ENCODE peak calls at places on chromosomes 6 and 20, in eight cellular contexts. N is RWPE1, D is WERI-Rb-1, C is OCI-LY7, B is BE2C, Y is left ventricle myocardium inferior, R is ascending aorta, K is coronary artery. P is an unnamed sample.
A peak's percentile ranks its signal among the peaks of the same experiment; 100 is the strongest.

GRCh38 chr20:52049001-52049731 is 142.4 kb downstream of the ZFP64 start:
- DNase-seq in N (no peak), D (no peak), C (no peak), B (no peak), Y (no peak), R (no peak), K (no peak), P (no peak)

GRCh38 chr20:46260480-46260879 is 47.8 kb downstream of the CDH22 start:
- DNase-seq in N (peak; percentile 22), D (no peak), C (no peak), B (no peak), Y (peak; percentile 48), R (no peak), K (no peak), P (no peak)

GRCh38 chr6:132715204-132715603 is 1.3 kb upstream of the VNN1 start:
- DNase-seq in N (peak; percentile 57), D (peak; percentile 23), C (no peak), B (peak; percentile 43), Y (no peak), R (no peak), K (no peak), P (peak; percentile 71)

GRCh38 chr6:130010387-130010786 is 8.0 kb upstream of the L3MBTL3 start:
- DNase-seq in N (no peak), D (no peak), C (no peak), B (no peak), Y (no peak), R (no peak), K (no peak), P (no peak)

GRCh38 chr6:48512396-48512795 is 401.4 kb upstream of the PTCHD4 start:
- DNase-seq in N (no peak), D (no peak), C (no peak), B (no peak), Y (no peak), R (no peak), K (no peak), P (no peak)

GRCh38 chr6:11748591-11748990 is 30.0 kb downstream of the ADTRP start:
- DNase-seq in N (no peak), D (no peak), C (no peak), B (no peak), Y (no peak), R (no peak), K (no peak), P (no peak)

GRCh38 chr6:156279306-156279969 is 497.7 kb upstream of the ARID1B start:
- DNase-seq in N (no peak), D (peak; percentile 57), C (peak; percentile 98), B (peak; percentile 69), Y (no peak), R (no peak), K (no peak), P (no peak)

GRCh38 chr6:112254921-112255320 is 554 bp upstream of the LAMA4 start:
- DNase-seq in N (no peak), D (no peak), C (no peak), B (no peak), Y (no peak), R (no peak), K (no peak), P (no peak)

GRCh38 chr6:110557226-110557625 is 80.8 kb upstream of the SLC22A16 start:
- DNase-seq in N (no peak), D (no peak), C (no peak), B (no peak), Y (no peak), R (no peak), K (no peak), P (no peak)

DNA sequence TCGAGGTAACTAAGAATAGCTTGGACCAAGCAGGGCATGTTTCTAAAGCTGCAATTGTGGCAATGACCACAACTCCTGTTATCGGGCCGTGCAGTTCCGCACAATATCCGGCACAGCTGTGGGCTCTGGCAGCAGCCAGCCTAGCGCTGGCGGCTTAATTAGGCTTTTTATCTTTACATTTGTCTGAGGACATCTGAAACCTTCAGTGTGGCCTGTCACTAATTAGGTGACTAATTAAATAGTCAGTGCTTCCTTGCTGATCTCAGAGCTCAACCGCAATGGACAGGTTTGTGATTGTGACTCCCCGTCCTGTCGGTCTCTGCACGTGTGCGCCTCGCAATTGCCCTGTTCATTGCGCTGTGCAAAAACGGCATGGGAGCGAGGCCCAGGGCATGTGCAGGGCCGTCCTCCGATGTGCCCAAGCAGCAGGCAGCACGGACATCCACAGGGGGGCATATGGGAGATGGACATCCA is 134.8 kb upstream of the INSM1 start:
- DNase-seq in N (no peak), D (no peak), C (no peak), B (peak; percentile 74), Y (no peak), R (no peak), K (no peak), P (no peak)
- TF ChIP-seq CTCF in N (no peak), D (no peak), C (no peak), B (peak; percentile 26), Y (no peak), R (no peak), K (no peak), P (no peak)

DNA sequence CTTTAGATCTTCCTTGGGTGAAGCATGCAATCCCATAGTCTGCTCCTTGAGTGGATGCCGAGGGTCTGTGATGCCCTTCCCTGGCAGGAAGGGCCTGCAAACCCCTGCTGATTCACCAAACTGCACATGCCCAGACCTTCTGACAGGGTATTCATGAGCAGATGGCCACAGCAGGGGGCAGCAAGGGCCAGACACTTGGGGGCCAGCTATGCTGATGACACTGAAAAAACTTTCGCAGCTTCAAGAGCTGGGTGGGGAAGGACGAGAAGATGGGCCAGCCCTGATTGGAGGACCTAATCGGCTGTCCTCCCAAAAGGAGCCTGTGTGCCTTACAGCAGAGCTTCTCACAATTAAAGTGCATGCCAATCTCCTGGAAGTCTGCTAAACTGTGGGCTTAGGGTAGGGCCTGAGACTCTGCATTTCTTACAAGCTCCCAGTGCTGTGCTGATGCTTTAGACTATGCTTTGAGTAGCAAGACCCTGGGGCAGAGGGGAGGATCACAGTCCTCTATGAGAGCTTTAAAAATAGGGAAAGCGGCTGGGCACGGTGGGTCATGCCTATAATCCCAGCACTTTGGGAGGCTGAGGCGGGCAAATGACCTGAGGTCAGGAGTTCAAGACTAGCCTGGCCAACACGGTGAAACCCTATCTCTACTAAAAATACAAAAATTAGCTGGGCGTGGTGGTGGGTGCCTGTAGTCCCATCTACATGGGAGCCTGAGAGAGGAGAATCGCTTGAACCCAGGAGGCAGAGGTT is 15.2 kb upstream of the GDAP1L1 start:
- DNase-seq in N (no peak), D (peak; percentile 83), C (no peak), B (no peak), Y (no peak), R (no peak), K (no peak), P (no peak)
- TF ChIP-seq CTCF in N (no peak), D (peak; percentile 25), C (no peak), B (no peak), Y (no peak), R (no peak), K (no peak), P (peak; percentile 12)

GRCh38 chr6:166980738-166981137 is 18.5 kb upstream of the CEP43 start:
- DNase-seq in N (no peak), D (no peak), C (no peak), B (no peak), Y (no peak), R (no peak), K (no peak), P (no peak)
- TF ChIP-seq CTCF in N (no peak), D (no peak), C (no peak), B (no peak), Y (no peak), R (no peak), K (no peak), P (no peak)

DNA sequence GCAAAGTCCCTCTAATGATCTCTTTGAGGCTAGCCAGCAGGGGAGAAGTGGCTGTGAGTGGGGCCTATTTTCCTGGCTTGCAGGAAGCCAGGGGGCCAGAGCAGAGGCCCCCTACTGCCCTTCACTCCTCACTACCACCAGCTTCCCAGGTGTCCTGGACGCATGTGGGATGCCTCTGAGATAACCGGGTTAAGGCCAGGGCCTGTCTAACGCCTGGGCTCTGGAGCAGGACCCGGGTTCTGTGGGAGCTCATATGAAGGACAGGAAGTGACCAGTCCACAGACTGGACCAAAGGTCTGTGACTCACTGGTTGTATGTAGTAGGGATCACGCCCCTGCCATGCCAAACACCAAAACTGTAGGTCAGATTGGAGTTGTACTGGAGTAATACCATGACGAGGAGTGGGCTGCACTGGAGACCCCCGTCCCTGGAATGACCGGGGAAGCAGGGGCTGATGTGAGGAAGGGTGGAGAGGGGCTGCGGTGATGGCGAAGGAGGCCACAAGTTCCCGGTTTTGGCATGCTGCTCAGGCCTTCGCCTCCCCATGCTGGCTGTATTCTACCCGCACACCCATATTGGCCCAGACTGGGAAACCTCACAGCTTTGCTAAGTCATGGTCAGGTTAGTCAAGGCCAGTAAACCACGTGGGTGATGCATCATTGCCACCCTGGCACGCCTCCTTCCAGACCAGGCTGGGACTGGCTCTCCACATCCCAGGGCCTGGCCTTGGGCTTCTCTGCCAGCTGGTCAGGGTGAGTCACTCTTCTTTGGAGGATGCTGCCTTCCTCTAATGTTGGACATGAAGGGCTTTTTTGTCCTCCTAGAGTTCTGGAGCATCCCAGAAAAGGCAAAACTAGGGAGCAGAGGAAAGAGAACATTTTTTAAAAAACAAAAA is 54.0 kb downstream of the PCNA start:
- DNase-seq in N (peak; percentile 95), D (no peak), C (no peak), B (peak; percentile 43), Y (peak; percentile 36), R (peak; percentile 86), K (peak; percentile 89), P (peak; percentile 98)
- TF ChIP-seq CTCF in N (no peak), D (no peak), C (no peak), B (no peak), Y (no peak), R (no peak), K (no peak), P (no peak)

P was measured in HFFc6.